ENCODE peak calls at places on chromosomes 7 and 10, in ten cellular contexts. One of them, this sample, is unnamed.

GRCh38 chr10:31612082-31612481 is 293.1 kb downstream of the ZEB1 start:
- DNase-seq in astrocyte of the spinal cord: no peak
- DNase-seq in PC-3: no peak
- DNase-seq in cardiac muscle cell: no peak
- DNase-seq in GM13976: no peak
- DNase-seq in prostate gland: no peak
- DNase-seq in hepatocyte: no peak
- DNase-seq in A549: no peak
- DNase-seq in fibroblast of mammary gland: no peak
- DNase-seq in uterus: no peak
- DNase-seq in this sample: no peak

GRCh38 chr7:74656421-74656910 is 1.1 kb upstream of the GTF2I start:
- DNase-seq in astrocyte of the spinal cord: peak
- DNase-seq in PC-3: peak
- DNase-seq in cardiac muscle cell: peak
- DNase-seq in GM13976: no peak
- DNase-seq in prostate gland: peak
- DNase-seq in hepatocyte: peak
- DNase-seq in A549: peak
- DNase-seq in fibroblast of mammary gland: peak
- DNase-seq in uterus: peak
- DNase-seq in this sample: no peak

GRCh38 chr10:60611291-60611747 is 167.0 kb upstream of the CDK1 start:
- DNase-seq in astrocyte of the spinal cord: peak
- DNase-seq in PC-3: peak
- DNase-seq in cardiac muscle cell: peak
- DNase-seq in GM13976: no peak
- DNase-seq in prostate gland: no peak
- DNase-seq in hepatocyte: peak
- DNase-seq in A549: peak
- DNase-seq in fibroblast of mammary gland: peak
- DNase-seq in uterus: no peak
- DNase-seq in this sample: no peak

GRCh38 chr7:139916717-139917395 is 87.8 kb downstream of the TBXAS1 start:
- DNase-seq in astrocyte of the spinal cord: no peak
- DNase-seq in PC-3: peak
- DNase-seq in cardiac muscle cell: no peak
- DNase-seq in GM13976: peak
- DNase-seq in prostate gland: no peak
- DNase-seq in hepatocyte: no peak
- DNase-seq in A549: no peak
- DNase-seq in fibroblast of mammary gland: no peak
- DNase-seq in uterus: no peak
- DNase-seq in this sample: peak

GRCh38 chr10:14235511-14235910 is 95.2 kb downstream of the FRMD4A start:
- DNase-seq in astrocyte of the spinal cord: no peak
- DNase-seq in PC-3: no peak
- DNase-seq in cardiac muscle cell: no peak
- DNase-seq in GM13976: no peak
- DNase-seq in prostate gland: no peak
- DNase-seq in hepatocyte: no peak
- DNase-seq in A549: no peak
- DNase-seq in fibroblast of mammary gland: no peak
- DNase-seq in uterus: no peak
- DNase-seq in this sample: no peak

GRCh38 chr10:22086730-22087364 is 83.3 kb upstream of the DNAJC1 start:
- DNase-seq in astrocyte of the spinal cord: peak
- DNase-seq in PC-3: peak
- DNase-seq in cardiac muscle cell: peak
- DNase-seq in GM13976: no peak
- DNase-seq in prostate gland: peak
- DNase-seq in hepatocyte: peak
- DNase-seq in A549: peak
- DNase-seq in fibroblast of mammary gland: peak
- DNase-seq in uterus: peak
- DNase-seq in this sample: no peak

GRCh38 chr7:23074443-23075244 is 30.9 kb upstream of the KLHL7 start:
- DNase-seq in astrocyte of the spinal cord: peak
- DNase-seq in PC-3: peak
- DNase-seq in cardiac muscle cell: peak
- DNase-seq in GM13976: no peak
- DNase-seq in prostate gland: no peak
- DNase-seq in hepatocyte: peak
- DNase-seq in A549: no peak
- DNase-seq in fibroblast of mammary gland: no peak
- DNase-seq in uterus: no peak
- DNase-seq in this sample: no peak

GRCh38 chr7:2154831-2155230 is 77.9 kb downstream of the MAD1L1 start:
- DNase-seq in astrocyte of the spinal cord: no peak
- DNase-seq in PC-3: no peak
- DNase-seq in cardiac muscle cell: no peak
- DNase-seq in GM13976: no peak
- DNase-seq in prostate gland: no peak
- DNase-seq in hepatocyte: no peak
- DNase-seq in A549: no peak
- DNase-seq in fibroblast of mammary gland: no peak
- DNase-seq in uterus: no peak
- DNase-seq in this sample: no peak

GRCh38 chr10:79320785-79321493 is 26.3 kb upstream of the PPIF start:
- DNase-seq in astrocyte of the spinal cord: peak
- DNase-seq in PC-3: peak
- DNase-seq in cardiac muscle cell: peak
- DNase-seq in GM13976: no peak
- DNase-seq in prostate gland: no peak
- DNase-seq in hepatocyte: no peak
- DNase-seq in A549: peak
- DNase-seq in fibroblast of mammary gland: peak
- DNase-seq in uterus: no peak
- DNase-seq in this sample: no peak

GRCh38 chr10:97321032-97321806 is 2.1 kb downstream of the FRAT1 start:
- DNase-seq in astrocyte of the spinal cord: no peak
- DNase-seq in PC-3: no peak
- DNase-seq in cardiac muscle cell: no peak
- DNase-seq in GM13976: no peak
- DNase-seq in prostate gland: no peak
- DNase-seq in hepatocyte: peak
- DNase-seq in A549: no peak
- DNase-seq in fibroblast of mammary gland: no peak
- DNase-seq in uterus: no peak
- DNase-seq in this sample: no peak

GRCh38 chr10:122461729-122462532 is 578 bp downstream of the HTRA1 start:
- DNase-seq in astrocyte of the spinal cord: no peak
- DNase-seq in PC-3: peak
- DNase-seq in cardiac muscle cell: no peak
- DNase-seq in GM13976: no peak
- DNase-seq in prostate gland: peak
- DNase-seq in hepatocyte: peak
- DNase-seq in A549: peak
- DNase-seq in fibroblast of mammary gland: no peak
- DNase-seq in uterus: no peak
- DNase-seq in this sample: no peak

GRCh38 chr10:78947226-78947625 is 121.5 kb upstream of the ZMIZ1 start:
- DNase-seq in astrocyte of the spinal cord: no peak
- DNase-seq in PC-3: no peak
- DNase-seq in cardiac muscle cell: no peak
- DNase-seq in GM13976: no peak
- DNase-seq in prostate gland: no peak
- DNase-seq in hepatocyte: no peak
- DNase-seq in A549: no peak
- DNase-seq in fibroblast of mammary gland: no peak
- DNase-seq in uterus: no peak
- DNase-seq in this sample: no peak

GRCh38 chr10:43390791-43391190 is 18.2 kb downstream of the HNRNPF start:
- DNase-seq in astrocyte of the spinal cord: peak
- DNase-seq in PC-3: peak
- DNase-seq in cardiac muscle cell: peak
- DNase-seq in GM13976: no peak
- DNase-seq in prostate gland: no peak
- DNase-seq in hepatocyte: peak
- DNase-seq in A549: peak
- DNase-seq in fibroblast of mammary gland: peak
- DNase-seq in uterus: no peak
- DNase-seq in this sample: no peak

DNA sequence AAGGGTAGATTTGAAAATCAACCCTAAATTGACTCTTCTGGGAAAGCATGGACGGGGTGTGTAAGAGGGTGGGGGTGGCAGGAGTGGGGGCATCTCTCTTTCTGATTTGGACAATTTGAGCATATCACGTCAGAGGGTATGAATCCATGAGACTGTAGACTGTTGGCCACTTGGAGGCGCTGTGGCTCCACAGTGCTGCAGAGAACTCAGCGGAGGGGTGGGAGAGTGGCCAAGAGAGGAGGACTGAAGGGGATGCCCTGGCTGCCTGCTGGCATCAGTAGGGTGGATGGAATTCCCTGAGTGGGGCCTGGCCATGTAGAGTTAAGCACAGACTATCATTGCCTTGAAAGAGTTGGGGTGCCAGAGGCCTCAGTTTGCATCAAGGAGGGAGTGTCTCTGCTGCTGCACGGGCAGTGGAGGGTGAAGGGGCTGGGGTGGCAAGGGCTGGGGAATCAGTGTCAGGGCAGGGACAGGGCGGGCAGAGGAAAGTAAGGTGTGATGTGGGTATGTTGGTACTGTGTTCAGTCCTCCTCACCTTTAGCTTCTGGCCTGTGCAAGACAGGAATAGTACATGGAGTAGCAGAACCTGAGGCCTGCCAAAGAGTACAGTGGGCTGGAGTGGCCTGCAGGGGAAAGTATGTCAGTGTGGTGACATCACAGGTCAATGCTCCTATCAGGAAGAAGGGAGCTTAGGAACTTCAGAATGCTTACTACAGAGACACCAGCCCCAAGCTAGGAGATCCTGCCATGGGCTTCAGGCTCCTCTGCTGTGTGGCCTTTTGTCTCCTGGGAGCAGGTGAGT is 133.5 kb upstream of the PRSS58 start:
- DNase-seq in astrocyte of the spinal cord: no peak
- DNase-seq in PC-3: peak
- DNase-seq in cardiac muscle cell: peak
- DNase-seq in GM13976: peak
- DNase-seq in prostate gland: no peak
- DNase-seq in hepatocyte: peak
- DNase-seq in A549: no peak
- DNase-seq in fibroblast of mammary gland: no peak
- DNase-seq in uterus: no peak
- DNase-seq in this sample: peak
- TF ChIP-seq CTCF in astrocyte of the spinal cord: peak
- TF ChIP-seq CTCF in PC-3: peak
- TF ChIP-seq CTCF in cardiac muscle cell: peak
- TF ChIP-seq CTCF in GM13976: peak
- TF ChIP-seq CTCF in prostate gland: no peak
- TF ChIP-seq CTCF in hepatocyte: peak
- TF ChIP-seq CTCF in A549: no peak
- TF ChIP-seq CTCF in fibroblast of mammary gland: peak
- TF ChIP-seq CTCF in uterus: no peak
- TF ChIP-seq CTCF in this sample: peak

DNA sequence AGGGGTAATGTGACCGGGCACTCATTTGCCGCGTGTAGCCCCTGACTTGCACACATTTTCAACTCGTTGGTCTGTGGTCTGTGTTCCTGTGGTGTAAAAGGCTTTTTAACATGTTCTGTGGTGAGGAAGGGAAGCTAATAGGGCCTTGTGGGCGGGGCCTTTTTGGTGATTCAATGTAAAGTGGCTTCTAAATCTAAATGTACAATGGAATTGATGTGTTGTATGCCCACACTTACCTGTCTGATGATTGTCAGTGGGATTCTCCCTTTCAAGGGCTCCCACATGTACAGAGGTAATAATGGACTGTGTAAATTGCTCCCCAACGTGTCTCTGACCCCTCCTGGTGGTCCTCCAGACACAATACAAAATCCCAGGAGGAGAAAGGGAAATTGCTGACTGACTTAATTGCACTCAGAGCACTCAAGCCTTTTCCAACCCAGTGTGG is 43.1 kb upstream of the GATAD1 start:
- DNase-seq in astrocyte of the spinal cord: no peak
- DNase-seq in PC-3: no peak
- DNase-seq in cardiac muscle cell: peak
- DNase-seq in GM13976: no peak
- DNase-seq in prostate gland: no peak
- DNase-seq in hepatocyte: no peak
- DNase-seq in A549: no peak
- DNase-seq in fibroblast of mammary gland: no peak
- DNase-seq in uterus: no peak
- DNase-seq in this sample: no peak
- TF ChIP-seq CTCF in astrocyte of the spinal cord: peak
- TF ChIP-seq CTCF in PC-3: no peak
- TF ChIP-seq CTCF in cardiac muscle cell: peak
- TF ChIP-seq CTCF in GM13976: no peak
- TF ChIP-seq CTCF in prostate gland: no peak
- TF ChIP-seq CTCF in hepatocyte: no peak
- TF ChIP-seq CTCF in A549: no peak
- TF ChIP-seq CTCF in fibroblast of mammary gland: no peak
- TF ChIP-seq CTCF in uterus: no peak
- TF ChIP-seq CTCF in this sample: no peak

DNA sequence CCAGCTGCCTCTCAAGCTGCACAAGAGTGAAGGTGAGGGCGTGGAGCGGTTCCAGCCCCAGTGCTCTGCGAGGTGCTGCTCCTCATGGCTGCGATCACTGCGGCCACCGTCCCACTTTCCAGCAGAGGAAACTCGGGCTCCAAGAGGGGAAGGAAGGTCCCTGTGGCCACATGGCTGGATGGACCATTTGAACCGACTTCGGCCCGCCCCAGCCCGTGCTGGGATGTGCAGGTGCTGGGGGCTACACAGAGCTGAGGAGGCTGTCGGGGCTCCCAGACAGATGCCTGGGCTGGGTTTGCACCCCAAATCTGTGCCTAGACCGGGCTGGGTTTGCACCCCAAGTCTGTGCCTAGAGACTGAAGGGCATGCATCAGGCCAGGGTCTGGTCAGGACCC is 186.6 kb downstream of the DNAJB6 start:
- DNase-seq in astrocyte of the spinal cord: no peak
- DNase-seq in PC-3: no peak
- DNase-seq in cardiac muscle cell: no peak
- DNase-seq in GM13976: no peak
- DNase-seq in prostate gland: no peak
- DNase-seq in hepatocyte: no peak
- DNase-seq in A549: no peak
- DNase-seq in fibroblast of mammary gland: no peak
- DNase-seq in uterus: no peak
- DNase-seq in this sample: no peak
- TF ChIP-seq CTCF in astrocyte of the spinal cord: no peak
- TF ChIP-seq CTCF in PC-3: no peak
- TF ChIP-seq CTCF in cardiac muscle cell: no peak
- TF ChIP-seq CTCF in GM13976: no peak
- TF ChIP-seq CTCF in prostate gland: no peak
- TF ChIP-seq CTCF in hepatocyte: no peak
- TF ChIP-seq CTCF in A549: no peak
- TF ChIP-seq CTCF in fibroblast of mammary gland: no peak
- TF ChIP-seq CTCF in uterus: no peak
- TF ChIP-seq CTCF in this sample: no peak

DNA sequence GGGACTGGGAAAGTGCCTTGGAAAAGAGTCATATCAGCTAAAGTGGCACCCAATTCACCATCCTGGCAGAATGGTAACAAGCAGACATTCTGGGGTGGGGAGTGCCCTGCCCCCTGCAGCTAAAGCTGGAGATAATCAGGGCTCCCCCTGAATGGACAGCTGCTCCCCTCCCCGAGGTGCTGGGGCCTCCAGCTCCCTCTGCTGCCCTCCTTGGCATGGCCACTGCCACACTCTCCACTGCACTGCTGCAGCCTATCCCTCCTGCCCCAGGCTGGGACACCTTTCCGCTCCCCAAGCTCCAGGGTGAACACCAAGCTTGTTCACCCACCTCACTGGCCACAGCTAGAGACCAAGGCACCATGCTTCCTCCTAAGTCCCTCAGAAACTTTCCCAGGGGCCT is 9.8 kb upstream of the PARD3 start:
- DNase-seq in astrocyte of the spinal cord: no peak
- DNase-seq in PC-3: peak
- DNase-seq in cardiac muscle cell: no peak
- DNase-seq in GM13976: no peak
- DNase-seq in prostate gland: no peak
- DNase-seq in hepatocyte: no peak
- DNase-seq in A549: peak
- DNase-seq in fibroblast of mammary gland: no peak
- DNase-seq in uterus: no peak
- DNase-seq in this sample: no peak
- TF ChIP-seq CTCF in astrocyte of the spinal cord: peak
- TF ChIP-seq CTCF in PC-3: peak
- TF ChIP-seq CTCF in cardiac muscle cell: peak
- TF ChIP-seq CTCF in GM13976: no peak
- TF ChIP-seq CTCF in prostate gland: no peak
- TF ChIP-seq CTCF in hepatocyte: no peak
- TF ChIP-seq CTCF in A549: peak
- TF ChIP-seq CTCF in fibroblast of mammary gland: peak
- TF ChIP-seq CTCF in uterus: no peak
- TF ChIP-seq CTCF in this sample: peak